ENCODE peak calls at places on chromosome 17, in nine cellular contexts. H, C, Z, L, W, U, I, A and V are unnamed samples.

GRCh38 chr17:379531-380200 is 27.1 kb upstream of the RPH3AL start:
- DNase-seq in H (no peak), C (no peak), Z (no peak), L (no peak), W (no peak), U (no peak), I (no peak), A (no peak), V (no peak)

GRCh38 chr17:73030501-73030911 is 62.0 kb downstream of the SLC39A11 start:
- DNase-seq in H (peak), C (no peak), Z (no peak), L (no peak), W (no peak), U (no peak), I (peak), A (peak), V (peak)

GRCh38 chr17:17535957-17536356 is 39.8 kb upstream of the RASD1 start:
- DNase-seq in H (peak), C (no peak), Z (no peak), L (peak), W (no peak), U (peak), I (peak), A (no peak), V (peak)

GRCh38 chr17:71969500-71969899 is 151.3 kb upstream of the SOX9 start:
- DNase-seq in H (no peak), C (no peak), Z (no peak), L (no peak), W (no peak), U (no peak), I (no peak), A (no peak), V (no peak)

GRCh38 chr17:8064590-8065019 is 22.9 kb downstream of the ALOX12B start:
- DNase-seq in H (no peak), C (no peak), Z (no peak), L (no peak), W (no peak), U (no peak), I (no peak), A (no peak), V (no peak)

GRCh38 chr17:35731932-35732805 is 730 bp downstream of the RASL10B start:
- DNase-seq in H (no peak), C (no peak), Z (no peak), L (no peak), W (no peak), U (no peak), I (no peak), A (no peak), V (no peak)

GRCh38 chr17:18258356-18259038 is at the start of gene FLII:
- DNase-seq in H (no peak), C (no peak), Z (no peak), L (peak), W (peak), U (peak), I (no peak), A (peak), V (peak)

GRCh38 chr17:38451840-38452529 is 23.7 kb downstream of the ARHGAP23 start:
- DNase-seq in H (no peak), C (no peak), Z (peak), L (no peak), W (peak), U (no peak), I (no peak), A (peak), V (no peak)

GRCh38 chr17:61209099-61209439 is 190.6 kb upstream of the TBX2 start:
- DNase-seq in H (no peak), C (no peak), Z (no peak), L (no peak), W (no peak), U (no peak), I (no peak), A (no peak), V (no peak)

GRCh38 chr17:81368161-81368560 is 27.1 kb upstream of the BAHCC1 start:
- DNase-seq in H (no peak), C (no peak), Z (no peak), L (no peak), W (no peak), U (no peak), I (no peak), A (no peak), V (no peak)

GRCh38 chr17:75552847-75553552 is 27.5 kb downstream of the LLGL2 start:
- DNase-seq in H (no peak), C (no peak), Z (no peak), L (no peak), W (peak), U (no peak), I (no peak), A (peak), V (no peak)

GRCh38 chr17:61599608-61600007 is 8.6 kb upstream of the NACA2 start:
- DNase-seq in H (no peak), C (no peak), Z (no peak), L (no peak), W (no peak), U (no peak), I (no peak), A (no peak), V (no peak)

GRCh38 chr17:8126306-8127066 is 2.6 kb upstream of the HES7 start:
- DNase-seq in H (no peak), C (no peak), Z (no peak), L (no peak), W (peak), U (no peak), I (no peak), A (peak), V (no peak)

GRCh38 chr17:47315451-47316266 is 8.1 kb upstream of the EFCAB13 start:
- DNase-seq in H (no peak), C (peak), Z (peak), L (no peak), W (peak), U (no peak), I (no peak), A (peak), V (no peak)

GRCh38 chr17:34000639-34001038 is 254.4 kb upstream of the CCL2 start:
- DNase-seq in H (no peak), C (no peak), Z (no peak), L (no peak), W (no peak), U (no peak), I (no peak), A (no peak), V (no peak)

GRCh38 chr17:75504347-75505151 is 10.8 kb downstream of the CASKIN2 start:
- DNase-seq in H (no peak), C (no peak), Z (no peak), L (no peak), W (peak), U (no peak), I (no peak), A (peak), V (peak)

GRCh38 chr17:37299257-37299985 is 76.4 kb upstream of the C17orf78 start:
- DNase-seq in H (no peak), C (no peak), Z (no peak), L (no peak), W (no peak), U (no peak), I (no peak), A (peak), V (no peak)

GRCh38 chr17:13544292-13544691 is 57.4 kb downstream of the HS3ST3A1 start:
- DNase-seq in H (no peak), C (no peak), Z (peak), L (no peak), W (peak), U (peak), I (peak), A (peak), V (no peak)

GRCh38 chr17:19742495-19742894 is 5.6 kb downstream of the ALDH3A1 start:
- DNase-seq in H (no peak), C (no peak), Z (no peak), L (no peak), W (no peak), U (no peak), I (no peak), A (no peak), V (no peak)

GRCh38 chr17:48504953-48505352 is 25.9 kb downstream of the HOXB1 start:
- DNase-seq in H (no peak), C (no peak), Z (no peak), L (no peak), W (no peak), U (no peak), I (no peak), A (no peak), V (no peak)
- H3K27ac ChIP-seq in H (no peak), C (no peak), Z (no peak), L (no peak), W (no peak), U (no peak), I (no peak), A (peak), V (no peak)

GRCh38 chr17:50835563-50836231 is at the start of gene WFIKKN2:
- DNase-seq in H (no peak), C (no peak), Z (no peak), L (no peak), W (no peak), U (no peak), I (no peak), A (no peak), V (no peak)
- H3K27ac ChIP-seq in H (peak), C (no peak), Z (peak), L (no peak), W (no peak), U (no peak), I (peak), A (no peak), V (no peak)

DNA sequence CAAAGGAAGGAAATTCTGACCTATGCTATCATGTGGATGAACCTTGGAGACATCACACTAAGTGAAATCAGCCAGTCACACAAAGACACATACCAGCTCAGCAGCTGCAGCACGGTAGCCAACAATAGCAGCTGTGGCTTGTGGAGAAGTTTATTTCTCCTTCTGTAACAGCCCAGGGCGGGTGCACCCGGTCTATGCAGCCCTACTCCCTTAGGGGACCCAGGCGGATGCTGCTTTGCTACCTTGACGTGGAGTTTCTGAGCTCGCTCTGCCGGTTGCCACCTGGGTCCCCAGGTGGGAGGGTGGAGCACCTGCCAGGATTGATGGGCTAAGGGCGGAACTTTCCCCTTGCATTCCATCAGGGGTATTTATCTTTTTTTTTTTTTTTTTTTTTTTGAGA is 45.1 kb downstream of the TMEM235 start:
- DNase-seq in H (no peak), C (no peak), Z (no peak), L (no peak), W (no peak), U (no peak), I (no peak), A (peak), V (no peak)
- H3K27ac ChIP-seq in H (no peak), C (no peak), Z (no peak), L (no peak), W (no peak), U (no peak), I (no peak), A (no peak), V (no peak)

GRCh38 chr17:50397919-50398285 is 579 bp upstream of the LRRC59 start:
- DNase-seq in H (no peak), C (no peak), Z (no peak), L (no peak), W (no peak), U (no peak), I (no peak), A (no peak), V (no peak)
- H3K27ac ChIP-seq in H (peak), C (no peak), Z (no peak), L (no peak), W (no peak), U (peak), I (no peak), A (no peak), V (peak)

DNA sequence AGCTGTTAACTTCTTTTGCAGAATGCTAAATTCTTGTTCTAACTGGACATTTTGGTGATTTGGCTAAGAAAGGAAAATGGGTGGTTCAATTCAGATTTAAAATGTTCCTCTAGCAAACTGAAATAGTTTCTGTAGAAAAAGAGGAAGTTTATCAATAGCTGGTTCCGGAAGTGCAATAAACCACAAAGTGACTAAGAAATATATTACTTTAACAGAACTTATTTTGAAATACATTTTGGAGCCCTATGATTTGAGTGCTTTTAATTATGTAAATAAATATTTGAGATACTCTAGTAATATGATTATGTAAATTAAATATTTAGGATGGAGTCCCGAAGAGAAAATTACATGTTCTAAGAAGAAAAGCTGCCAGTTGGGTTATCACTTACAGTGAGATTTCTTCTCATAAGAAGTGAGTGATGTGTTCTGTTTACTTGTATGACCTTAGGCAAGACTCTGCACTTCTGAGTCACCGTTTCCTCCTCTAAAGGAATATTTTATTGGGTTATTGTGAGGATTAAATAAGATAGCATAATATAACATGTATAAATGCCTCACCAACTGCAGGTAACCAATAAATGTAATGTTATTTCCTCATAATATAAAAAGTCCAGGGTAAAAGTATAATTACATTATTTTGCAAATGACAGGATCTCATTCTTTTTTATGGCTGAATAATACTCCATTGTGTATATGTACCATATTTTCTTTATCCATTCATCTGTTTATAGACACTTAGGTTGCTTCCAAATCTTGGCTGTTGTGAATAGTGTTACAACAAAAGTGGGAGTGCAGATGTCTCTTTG is at the start of gene EVI2B:
- DNase-seq in H (no peak), C (no peak), Z (no peak), L (no peak), W (peak), U (peak), I (no peak), A (no peak), V (no peak)
- H3K27ac ChIP-seq in H (no peak), C (no peak), Z (no peak), L (peak), W (peak), U (peak), I (no peak), A (no peak), V (peak)

GRCh38 chr17:28745777-28746473 is 2.1 kb downstream of the TRAF4 start:
- DNase-seq in H (no peak), C (no peak), Z (no peak), L (no peak), W (no peak), U (peak), I (no peak), A (no peak), V (peak)

GRCh38 chr17:28748852-28749515 is 5.2 kb downstream of the TRAF4 start:
- DNase-seq in H (no peak), C (no peak), Z (no peak), L (no peak), W (no peak), U (no peak), I (no peak), A (no peak), V (no peak)

GRCh38 chr17:28747801-28748750 is 4.3 kb downstream of the TRAF4 start:
- DNase-seq in H (no peak), C (no peak), Z (no peak), L (no peak), W (no peak), U (no peak), I (no peak), A (no peak), V (no peak)

GRCh38 chr17:28746611-28747045 is 2.8 kb downstream of the TRAF4 start:
- DNase-seq in H (peak), C (no peak), Z (no peak), L (no peak), W (no peak), U (peak), I (no peak), A (peak), V (peak)

DNA sequence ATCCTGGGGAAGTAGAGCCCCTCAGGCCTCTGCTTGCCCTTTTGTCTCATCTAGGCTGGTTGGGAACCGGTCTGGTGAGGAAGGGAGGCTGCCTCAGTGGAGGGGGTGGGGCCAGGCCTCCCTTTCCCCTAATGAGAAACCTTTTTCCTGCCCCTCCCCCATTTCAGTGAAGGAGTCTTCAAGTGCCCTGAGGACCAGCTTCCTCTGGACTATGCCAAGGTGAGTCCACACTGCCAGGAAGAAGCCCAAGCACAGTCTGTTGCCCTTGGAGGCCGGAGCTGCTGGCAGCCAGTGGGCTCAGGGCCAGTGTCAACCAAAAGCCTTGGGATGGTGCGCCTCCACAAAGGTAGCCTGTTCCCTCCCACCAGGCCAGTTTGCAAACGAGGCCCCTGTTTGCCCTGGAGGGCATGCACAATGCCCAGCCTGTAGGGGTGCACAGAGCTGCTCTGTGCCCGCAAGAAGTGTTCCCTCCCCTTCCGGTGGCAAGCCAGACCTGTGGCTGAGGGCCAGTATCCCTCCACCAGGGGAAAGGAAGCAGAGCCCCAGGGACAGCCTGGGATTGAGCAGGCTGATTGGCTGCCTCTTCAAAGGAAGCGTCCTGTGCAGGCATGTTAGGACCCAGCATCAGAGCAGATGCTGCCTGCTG is 3.4 kb downstream of the TRAF4 start:
- DNase-seq in H (no peak), C (no peak), Z (no peak), L (no peak), W (no peak), U (peak), I (no peak), A (peak), V (peak)
- H3K27ac ChIP-seq in H (no peak), C (peak), Z (peak), L (peak), W (no peak), U (peak), I (no peak), A (peak), V (peak)

GRCh38 chr17:65035704-65036103 is 20.8 kb downstream of the GNA13 start:
- DNase-seq in H (no peak), C (no peak), Z (no peak), L (no peak), W (no peak), U (no peak), I (no peak), A (no peak), V (no peak)
- H3K27ac ChIP-seq in H (peak), C (no peak), Z (no peak), L (peak), W (no peak), U (peak), I (no peak), A (no peak), V (peak)